ENCODE peak calls at places on chromosomes 16 and 17, in six cellular contexts. C is H1, L is GM23338, W is K562, K is HepG2, X is GM12878. Y is an unnamed sample.

GRCh38 chr17:66348605-66349165 is 46.3 kb downstream of the PRKCA start:
- DNase-seq in L (no peak), C (no peak), K (peak; percentile 68), X (no peak), W (peak; percentile 61), Y (no peak)

GRCh38 chr17:81349397-81350319 is 45.6 kb upstream of the BAHCC1 start:
- DNase-seq in K (peak; percentile 79), C (no peak), W (peak; percentile 86), L (no peak), X (no peak), Y (no peak)

GRCh38 chr17:61809816-61810392 is 53.4 kb downstream of the BRIP1 start:
- DNase-seq in K (no peak), W (no peak), L (no peak), C (no peak), X (no peak), Y (no peak)

GRCh38 chr17:9389116-9389515 is 186.5 kb downstream of the STX8 start:
- DNase-seq in L (no peak), W (no peak), X (peak; percentile 68), C (no peak), K (peak; percentile 4), Y (no peak)

GRCh38 chr17:38912221-38912813 is 13.1 kb upstream of the LASP1NB start:
- DNase-seq in X (no peak), K (no peak), W (peak; percentile 5), L (no peak), C (no peak), Y (no peak)

GRCh38 chr16:5309946-5310611 is 212.5 kb upstream of the EEF2KMT start:
- DNase-seq in W (no peak), C (peak; percentile 34), X (no peak), K (peak; percentile 17), L (no peak), Y (no peak)

GRCh38 chr16:66382171-66382965 is 15.9 kb downstream of the CDH5 start:
- DNase-seq in X (no peak), K (no peak), W (no peak), C (no peak), L (no peak), Y (peak; percentile 16)

GRCh38 chr17:49872776-49873377 is 25.0 kb upstream of the TAC4 start:
- DNase-seq in X (no peak), C (no peak), K (no peak), L (no peak), W (no peak), Y (no peak)

GRCh38 chr17:67211742-67212141 is 33.3 kb downstream of the HELZ start:
- DNase-seq in C (no peak), K (peak; percentile 9), L (no peak), W (no peak), X (no peak), Y (no peak)

GRCh38 chr17:19386276-19386863 is 620 bp downstream of the MFAP4 start:
- DNase-seq in W (no peak), K (no peak), C (no peak), X (no peak), L (peak; percentile 28), Y (no peak)

GRCh38 chr16:24499193-24499814 is 40.1 kb upstream of the RBBP6 start:
- DNase-seq in K (peak; percentile 21), C (peak; percentile 77), X (no peak), W (peak; percentile 47), L (peak; percentile 91), Y (peak; percentile 75)

GRCh38 chr17:61158372-61158771 is 241.3 kb upstream of the TBX2 start:
- DNase-seq in W (no peak), K (no peak), X (no peak), C (no peak), L (no peak), Y (no peak)

GRCh38 chr17:7250655-7251329 is 742 bp downstream of the CTDNEP1 start:
- DNase-seq in L (peak; percentile 27), X (no peak), K (no peak), C (no peak), W (no peak), Y (no peak)

GRCh38 chr17:14923981-14924380 is 341.1 kb downstream of the PMP22 start:
- DNase-seq in X (no peak), W (no peak), C (no peak), K (no peak), L (no peak), Y (no peak)

GRCh38 chr17:31404028-31404949 is 12.8 kb downstream of the RAB11FIP4 start:
- DNase-seq in K (no peak), W (no peak), C (no peak), L (no peak), X (no peak), Y (peak; percentile 13)

GRCh38 chr16:78421244-78421661 is 321.8 kb downstream of the WWOX start:
- DNase-seq in L (peak; percentile 61), C (no peak), K (no peak), X (no peak), W (no peak), Y (no peak)

GRCh38 chr16:12433691-12434390 is 369.8 kb downstream of the CPPED1 start:
- DNase-seq in L (no peak), X (no peak), W (no peak), K (peak; percentile 41), C (no peak), Y (no peak)

GRCh38 chr17:57269052-57269451 is 12.7 kb downstream of the MSI2 start:
- DNase-seq in K (no peak), L (no peak), X (no peak), W (no peak), C (no peak), Y (no peak)

DNA sequence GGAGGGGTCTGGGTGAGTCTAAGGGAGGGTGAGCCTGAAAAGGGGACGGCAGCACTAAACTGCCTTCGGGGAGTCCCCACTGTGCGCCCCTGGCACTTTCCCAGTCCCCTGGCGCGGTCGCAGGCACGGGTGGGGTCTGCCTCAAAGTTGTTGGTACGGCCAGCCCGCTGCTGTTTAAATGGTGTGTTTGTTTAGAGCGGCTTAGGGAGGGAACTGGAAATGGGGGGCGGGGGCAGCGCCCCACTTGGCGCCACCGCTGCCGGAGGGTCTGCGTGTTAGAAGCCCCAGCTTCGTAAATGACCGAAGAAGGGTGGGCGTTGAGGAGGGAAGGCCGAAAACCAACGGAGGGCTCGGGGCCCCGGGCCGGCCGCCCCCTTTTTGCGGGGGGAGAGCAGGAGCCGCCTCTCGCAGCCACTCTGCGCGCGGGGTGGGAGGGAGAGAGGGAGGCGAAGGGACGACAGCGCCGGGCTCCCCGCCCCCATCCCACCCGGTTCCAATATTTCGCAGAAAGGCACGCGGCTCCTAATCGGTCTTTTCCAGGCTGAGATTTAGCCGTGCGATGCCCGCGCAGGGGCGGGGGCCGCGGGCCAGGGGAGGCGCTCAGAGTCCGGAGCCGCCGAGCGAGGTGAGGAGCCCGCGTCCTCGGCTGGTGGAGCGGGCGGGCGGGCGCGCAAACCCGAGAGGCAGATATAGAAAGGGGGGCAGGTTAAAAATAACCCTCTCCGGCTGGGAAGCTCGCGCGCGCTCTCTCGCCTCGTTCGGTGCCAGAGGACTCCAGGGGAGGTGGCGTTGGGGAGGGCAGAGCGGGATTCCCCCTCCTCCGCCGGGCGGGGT is 55.0 kb downstream of the SREBF1 start:
- DNase-seq in K (no peak), C (peak; percentile 68), W (no peak), L (peak; percentile 79), X (no peak), Y (peak; percentile 64)
- TF ChIP-seq CREB1 in K (no peak), C (no peak), W (no peak), L (no peak), X (no peak), Y (no peak)

GRCh38 chr16:53069772-53070171 is 15.0 kb downstream of the CHD9 start:
- DNase-seq in X (no peak), W (no peak), K (no peak), L (no peak), C (no peak), Y (no peak)
- TF ChIP-seq CREB1 in X (no peak), W (no peak), K (no peak), L (no peak), C (no peak), Y (no peak)

DNA sequence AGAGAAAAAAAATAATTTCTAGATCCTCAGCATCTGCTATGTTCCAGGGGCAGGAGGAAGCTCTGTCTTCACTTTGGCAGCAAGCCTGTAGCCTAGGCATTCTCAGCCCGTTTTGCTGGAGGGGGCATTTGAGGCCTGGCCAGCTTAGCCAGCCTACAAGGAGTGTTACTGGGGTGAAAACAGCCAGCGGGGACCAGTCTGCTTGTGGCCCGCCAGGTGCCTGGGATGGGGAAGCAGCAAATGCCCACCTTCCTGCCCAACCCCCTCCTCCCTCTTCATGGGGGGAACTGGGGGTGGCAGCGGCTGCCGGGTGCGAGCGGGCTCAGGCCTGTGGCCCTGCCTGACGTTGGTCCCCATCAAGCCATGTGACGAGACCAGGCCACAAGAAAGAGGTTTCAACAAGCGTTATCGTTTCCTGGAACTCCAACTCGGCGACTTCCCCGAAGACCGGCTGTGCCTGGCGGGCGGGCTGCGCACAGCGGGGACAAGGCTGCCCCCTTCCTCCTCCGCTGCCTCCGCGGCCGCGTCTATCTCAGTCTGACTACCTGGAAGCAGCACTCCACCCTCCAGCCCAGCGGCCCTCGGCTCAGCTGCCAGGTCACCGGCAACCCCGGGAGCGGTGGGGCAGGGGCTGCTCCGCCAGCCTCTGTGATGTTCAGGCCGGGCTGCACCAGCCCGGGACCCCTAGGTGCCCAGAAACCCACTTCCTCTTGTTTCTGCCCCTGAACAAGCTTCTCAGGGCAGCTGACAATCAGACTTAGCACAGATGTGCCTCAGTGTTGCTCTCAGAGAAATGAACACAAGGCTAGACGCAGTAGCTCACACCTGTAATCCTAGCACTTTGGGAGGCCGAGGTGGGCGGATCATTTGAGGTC is 22.9 kb downstream of the SOCS1 start:
- DNase-seq in X (no peak), C (peak; percentile 69), L (peak; percentile 75), W (peak; percentile 77), K (no peak), Y (peak; percentile 56)
- TF ChIP-seq CREB1 in X (peak; percentile 58), C (no peak), L (no peak), W (peak; percentile 48), K (no peak), Y (no peak)

DNA sequence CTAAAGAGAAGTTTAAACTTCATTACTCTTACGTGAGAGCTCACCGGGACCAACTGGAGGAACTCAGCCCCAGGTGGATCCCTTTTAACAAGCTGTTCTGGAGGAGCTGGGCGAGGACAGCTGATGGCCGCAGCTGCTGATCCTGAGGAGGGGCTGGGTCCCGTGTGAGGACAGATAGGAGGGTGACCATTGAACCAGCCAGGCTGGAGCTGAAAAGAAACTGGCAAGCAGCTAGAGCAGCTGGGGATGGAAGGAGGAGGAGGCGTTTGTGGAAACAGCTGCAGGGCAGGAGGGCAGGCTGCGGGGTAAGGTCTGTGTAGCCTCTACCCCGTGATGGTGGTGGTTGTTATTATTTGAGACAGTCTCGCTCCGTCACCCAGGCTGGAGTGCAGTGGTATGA is 119.5 kb downstream of the AATF start:
- DNase-seq in W (no peak), L (no peak), X (no peak), C (no peak), K (no peak), Y (no peak)
- TF ChIP-seq CREB1 in W (no peak), L (no peak), X (no peak), C (no peak), K (no peak), Y (no peak)

DNA sequence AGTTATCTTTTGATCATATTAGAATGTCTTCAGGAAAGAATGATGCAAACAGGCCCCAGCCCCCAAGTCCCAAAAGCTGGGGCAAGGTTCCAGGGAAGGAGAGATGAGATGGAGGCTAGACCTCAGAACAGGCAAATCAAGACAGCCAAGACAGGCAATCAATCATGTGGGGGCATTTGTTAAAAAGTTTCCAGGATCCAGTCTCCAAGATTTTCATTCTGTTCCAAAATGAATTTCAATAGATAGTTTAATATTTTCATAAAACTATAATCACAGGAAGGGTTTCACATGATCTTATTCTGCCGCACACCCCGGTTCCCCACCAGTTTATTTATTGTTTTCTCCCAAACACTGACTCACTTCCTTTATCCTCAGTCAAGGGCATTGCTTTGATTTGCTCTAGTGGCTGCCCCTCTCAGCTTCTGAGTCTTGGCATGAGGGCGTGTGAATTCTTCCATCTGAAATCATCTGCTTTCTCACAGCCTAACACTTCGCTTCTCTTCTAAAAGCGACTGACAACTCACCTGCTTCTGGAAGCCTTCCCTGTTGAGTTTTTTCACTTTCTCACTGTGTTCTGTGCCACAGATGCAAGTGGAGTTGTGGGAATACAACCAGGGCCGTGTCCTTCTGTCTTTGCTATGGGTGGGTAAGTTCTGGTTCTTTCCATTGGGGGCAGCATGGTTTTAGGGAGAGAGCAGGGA is 12.2 kb upstream of the TERF2 start:
- DNase-seq in X (peak; percentile 19), L (peak; percentile 83), K (peak; percentile 87), W (no peak), C (peak; percentile 64), Y (peak; percentile 53)
- TF ChIP-seq CREB1 in X (no peak), L (no peak), K (no peak), W (no peak), C (no peak), Y (no peak)

Y was measured in WTC11.